ENCODE peak calls at places on chromosomes 7 and 10, in nine cellular contexts. R, D, I, V, W, P, S, N and A are unnamed samples.

GRCh38 chr10:5234106-5234877 is 37.7 kb downstream of the AKR1C4 start:
- DNase-seq in R (no peak), D (no peak), I (peak; percentile 5), V (no peak), W (no peak), P (peak; percentile 34), S (peak; percentile 24), N (peak; percentile 50), A (peak; percentile 45)

GRCh38 chr7:116524609-116525297 is at the start of gene CAV1:
- DNase-seq in R (peak; percentile 65), D (no peak), I (peak; percentile 93), V (no peak), W (peak; percentile 96), P (peak; percentile 72), S (peak; percentile 98), N (peak; percentile 92), A (peak; percentile 97)

GRCh38 chr7:77479536-77480088 is 57.5 kb upstream of the PTPN12 start:
- DNase-seq in R (peak; percentile 23), D (no peak), I (no peak), V (no peak), W (peak; percentile 27), P (no peak), S (peak; percentile 27), N (peak; percentile 30), A (no peak)

GRCh38 chr10:17430647-17431355 is 23.6 kb downstream of the ST8SIA6 start:
- DNase-seq in R (peak; percentile 66), D (peak; percentile 9), I (peak; percentile 82), V (peak; percentile 47), W (peak; percentile 89), P (peak; percentile 85), S (peak; percentile 72), N (peak; percentile 73), A (peak; percentile 67)

GRCh38 chr10:69180525-69181204 is 631 bp downstream of the SUPV3L1 start:
- DNase-seq in R (peak; percentile 4), D (no peak), I (no peak), V (no peak), W (peak; percentile 26), P (no peak), S (no peak), N (peak; percentile 32), A (no peak)

GRCh38 chr10:22433875-22434274 is 88.6 kb downstream of the SPAG6 start:
- DNase-seq in R (no peak), D (no peak), I (no peak), V (no peak), W (peak; percentile 84), P (no peak), S (peak; percentile 90), N (peak; percentile 96), A (peak; percentile 66)

GRCh38 chr7:151687523-151688235 is 168.0 kb upstream of the RHEB start:
- DNase-seq in R (peak; percentile 85), D (no peak), I (peak; percentile 47), V (no peak), W (peak; percentile 99), P (peak; percentile 57), S (peak; percentile 90), N (peak; percentile 96), A (peak; percentile 83)

GRCh38 chr7:146788008-146788407 is 671.4 kb downstream of the CNTNAP2 start:
- DNase-seq in R (no peak), D (no peak), I (no peak), V (no peak), W (no peak), P (no peak), S (no peak), N (no peak), A (no peak)

GRCh38 chr7:2198206-2198605 is 34.5 kb downstream of the MAD1L1 start:
- DNase-seq in R (peak; percentile 41), D (no peak), I (no peak), V (no peak), W (no peak), P (peak; percentile 22), S (no peak), N (no peak), A (no peak)

GRCh38 chr7:136869991-136870798 is 1.7 kb downstream of the CHRM2 start:
- DNase-seq in R (no peak), D (no peak), I (peak; percentile 11), V (no peak), W (peak; percentile 45), P (no peak), S (peak; percentile 28), N (peak; percentile 30), A (no peak)

GRCh38 chr7:133484135-133484534 is 231.3 kb downstream of the EXOC4 start:
- DNase-seq in R (no peak), D (no peak), I (no peak), V (peak; percentile 6), W (peak; percentile 34), P (no peak), S (no peak), N (no peak), A (no peak)

GRCh38 chr10:101139421-101139911 is 8.4 kb downstream of the TLX1 start:
- DNase-seq in R (no peak), D (no peak), I (no peak), V (no peak), W (no peak), P (peak; percentile 16), S (no peak), N (no peak), A (no peak)

GRCh38 chr7:139914861-139915300 is 85.8 kb downstream of the TBXAS1 start:
- DNase-seq in R (no peak), D (no peak), I (no peak), V (no peak), W (no peak), P (no peak), S (no peak), N (peak; percentile 84), A (no peak)

GRCh38 chr10:128982179-128982915 is 484.7 kb upstream of the MGMT start:
- DNase-seq in R (no peak), D (no peak), I (no peak), V (no peak), W (no peak), P (no peak), S (no peak), N (no peak), A (no peak)

GRCh38 chr7:28409716-28410627 is 2.3 kb upstream of the CREB5 start:
- DNase-seq in R (peak; percentile 60), D (no peak), I (peak; percentile 50), V (no peak), W (peak; percentile 72), P (peak; percentile 42), S (peak; percentile 47), N (peak; percentile 32), A (no peak)

GRCh38 chr10:26743091-26743490 is 45.6 kb downstream of the PDSS1 start:
- DNase-seq in R (no peak), D (no peak), I (no peak), V (no peak), W (no peak), P (no peak), S (no peak), N (peak; percentile 32), A (no peak)

GRCh38 chr10:110845756-110846620 is 25.7 kb upstream of the PDCD4 start:
- DNase-seq in R (no peak), D (no peak), I (no peak), V (no peak), W (no peak), P (peak; percentile 95), S (no peak), N (no peak), A (no peak)

GRCh38 chr7:152059311-152059710 is 33.8 kb downstream of the GALNT11 start:
- DNase-seq in R (no peak), D (no peak), I (no peak), V (no peak), W (no peak), P (no peak), S (no peak), N (no peak), A (no peak)

GRCh38 chr7:120924837-120925236 is 25.7 kb upstream of the ING3 start:
- DNase-seq in R (no peak), D (no peak), I (no peak), V (no peak), W (no peak), P (no peak), S (no peak), N (peak; percentile 48), A (no peak)

GRCh38 chr10:46992794-46993552 is 81.7 kb downstream of the PTPN20 start:
- DNase-seq in R (peak; percentile 59), D (no peak), I (peak; percentile 29), V (no peak), W (peak; percentile 50), P (peak; percentile 14), S (peak; percentile 52), N (peak; percentile 50), A (peak; percentile 3)

GRCh38 chr7:28755255-28755654 is 202.9 kb downstream of the TRIL start:
- DNase-seq in R (no peak), D (no peak), I (no peak), V (no peak), W (peak; percentile 53), P (no peak), S (peak; percentile 60), N (peak; percentile 63), A (peak; percentile 69)